ENCODE peak calls at places on chromosomes 11 and 22, in seven cellular contexts. B is CD4-positive, alpha-beta T cell; V is spleen; Y is PC-3; D is brain microvascular endothelial cell; L is transverse colon; U is RWPE1. A is an unnamed sample.

GRCh38 chr11:126076641-126077040 is 14.0 kb upstream of the CDON start:
- DNase-seq in B (no peak), D (no peak), L (no peak), U (no peak), Y (no peak), V (no peak), A (no peak)

GRCh38 chr11:133797542-133797941 is 47.8 kb downstream of the SPATA19 start:
- DNase-seq in L (no peak), V (no peak), D (no peak), U (no peak), Y (no peak), B (no peak), A (no peak)

GRCh38 chr11:33160147-33160546 is 1.1 kb downstream of the CSTF3 start:
- DNase-seq in L (no peak), U (peak), Y (peak), B (no peak), V (no peak), D (peak), A (no peak)

GRCh38 chr11:67174311-67174710 is 55.2 kb downstream of the KDM2A start:
- DNase-seq in B (no peak), U (peak), Y (no peak), D (no peak), V (no peak), L (no peak), A (no peak)

GRCh38 chr22:50441428-50441993 is 33.3 kb downstream of the SBF1 start:
- DNase-seq in L (no peak), B (no peak), V (no peak), U (no peak), Y (no peak), D (no peak), A (no peak)

GRCh38 chr22:21444701-21445436 is 22.3 kb upstream of the TMEM191C start:
- DNase-seq in B (no peak), Y (no peak), V (peak), U (no peak), L (no peak), D (no peak), A (no peak)

GRCh38 chr11:128324531-128325141 is 262.7 kb downstream of the ETS1 start:
- DNase-seq in Y (no peak), U (no peak), L (peak), V (peak), B (peak), D (no peak), A (no peak)

GRCh38 chr22:42074153-42074750 is at the start of gene PHETA2:
- DNase-seq in B (peak), U (no peak), V (peak), Y (no peak), D (no peak), L (peak), A (no peak)

GRCh38 chr22:40418366-40419201 is 48.2 kb downstream of the SGSM3 start:
- DNase-seq in B (no peak), L (peak), U (no peak), V (peak), Y (no peak), D (no peak), A (no peak)

GRCh38 chr22:35887296-35887875 is 141.2 kb downstream of the RBFOX2 start:
- DNase-seq in D (no peak), V (no peak), Y (peak), B (no peak), L (no peak), U (no peak), A (no peak)

GRCh38 chr22:19874307-19875060 is 19.8 kb upstream of the GNB1L start:
- DNase-seq in L (no peak), B (peak), V (peak), D (no peak), U (peak), Y (no peak), A (no peak)

GRCh38 chr11:72013765-72014711 is 15.3 kb downstream of the IL18BP start:
- DNase-seq in U (no peak), L (no peak), D (no peak), V (no peak), B (no peak), Y (no peak), A (no peak)

GRCh38 chr11:30412509-30412908 is 89.6 kb downstream of the ARL14EP start:
- DNase-seq in V (no peak), D (no peak), U (no peak), L (no peak), B (no peak), Y (no peak), A (no peak)

GRCh38 chr11:123526027-123526805 is 96.1 kb downstream of the GRAMD1B start:
- DNase-seq in L (no peak), U (no peak), V (no peak), D (no peak), B (no peak), Y (no peak), A (no peak)

GRCh38 chr11:132228756-132229325 is 858.4 kb downstream of the NTM start:
- DNase-seq in Y (no peak), B (no peak), V (no peak), U (no peak), L (no peak), D (peak), A (no peak)

GRCh38 chr11:114169321-114169749 is 109.8 kb downstream of the ZBTB16 start:
- DNase-seq in D (no peak), B (no peak), Y (no peak), V (no peak), L (no peak), U (no peak), A (no peak)

GRCh38 chr11:14059491-14059890 is 97.0 kb downstream of the SPON1 start:
- DNase-seq in B (no peak), V (no peak), L (no peak), Y (peak), D (no peak), U (no peak), A (no peak)

GRCh38 chr11:92225563-92226308 is 1.1 kb downstream of the FAT3 start:
- DNase-seq in U (no peak), B (no peak), D (no peak), V (no peak), L (no peak), Y (no peak), A (no peak)

GRCh38 chr11:74689666-74690065 is 41.6 kb downstream of the CHRDL2 start:
- DNase-seq in Y (peak), L (no peak), U (peak), B (no peak), D (peak), V (peak), A (no peak)

GRCh38 chr22:28009272-28009827 is 90.3 kb upstream of the PITPNB start:
- DNase-seq in V (peak), U (peak), D (peak), B (peak), L (peak), Y (peak), A (peak)

GRCh38 chr22:36528336-36528735 is 630 bp downstream of the EIF3D start:
- DNase-seq in L (no peak), V (no peak), D (no peak), U (no peak), Y (no peak), B (no peak), A (no peak)

GRCh38 chr11:122656073-122656630 is 630 bp downstream of the UBASH3B start:
- DNase-seq in Y (peak), L (peak), B (peak), D (no peak), U (peak), V (peak), A (no peak)

GRCh38 chr22:19932367-19933206 is 9.0 kb upstream of the COMT start:
- DNase-seq in Y (no peak), V (peak), U (no peak), D (no peak), L (no peak), B (no peak), A (no peak)

GRCh38 chr11:110472858-110473257 is 43.1 kb downstream of the FDX1 start:
- DNase-seq in B (no peak), L (no peak), D (peak), Y (peak), V (no peak), U (no peak), A (no peak)

GRCh38 chr11:69677744-69678143 is 2.6 kb upstream of the LTO1 start:
- DNase-seq in B (no peak), U (no peak), D (no peak), Y (no peak), L (no peak), V (no peak), A (no peak)

GRCh38 chr11:14873632-14874031 is 18.4 kb downstream of the CYP2R1 start:
- DNase-seq in D (no peak), V (no peak), B (no peak), Y (no peak), L (no peak), U (no peak), A (no peak)

GRCh38 chr22:19854778-19855503 is at the start of the genes GNB1L and RTL10:
- DNase-seq in L (peak), V (peak), U (peak), D (peak), Y (peak), B (peak), A (peak)

DNA sequence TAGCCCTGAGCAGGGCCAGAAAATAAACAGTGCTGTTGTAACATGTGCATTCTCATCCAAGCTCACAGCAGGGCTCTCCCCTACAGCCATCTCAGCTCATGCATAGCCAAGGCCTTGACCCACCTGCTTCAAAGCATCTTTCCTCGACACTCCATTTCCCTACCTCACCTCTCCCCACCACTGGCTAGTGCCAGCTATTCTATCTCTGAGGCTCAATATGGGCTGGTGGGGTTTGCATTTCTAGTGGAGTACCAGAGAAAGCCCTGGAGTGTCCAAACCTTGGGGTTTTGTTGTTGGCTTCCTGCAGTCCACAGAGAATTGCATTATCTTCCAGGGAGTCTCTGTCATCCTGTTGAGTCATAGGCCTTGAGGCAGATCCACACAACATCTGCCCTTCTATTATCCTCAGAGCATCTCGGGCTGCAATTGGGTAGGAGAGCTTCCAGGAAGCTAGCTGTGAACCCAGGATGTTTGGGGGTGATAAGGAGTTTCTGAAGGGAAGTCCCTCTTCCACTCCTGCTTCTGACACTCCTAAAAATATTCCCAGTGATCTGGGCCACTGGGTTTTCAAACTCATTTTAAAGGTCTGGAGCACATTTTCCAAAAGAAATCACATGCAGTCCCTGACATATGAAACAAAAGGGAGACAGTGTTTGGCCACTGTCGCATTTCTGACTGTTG is 36.1 kb upstream of the AMOTL1 start:
- DNase-seq in B (no peak), U (peak), D (peak), V (no peak), Y (peak), L (no peak), A (no peak)
- H3K27ac ChIP-seq in B (no peak), U (peak), D (peak), V (peak), Y (peak), L (peak), A (no peak)

DNA sequence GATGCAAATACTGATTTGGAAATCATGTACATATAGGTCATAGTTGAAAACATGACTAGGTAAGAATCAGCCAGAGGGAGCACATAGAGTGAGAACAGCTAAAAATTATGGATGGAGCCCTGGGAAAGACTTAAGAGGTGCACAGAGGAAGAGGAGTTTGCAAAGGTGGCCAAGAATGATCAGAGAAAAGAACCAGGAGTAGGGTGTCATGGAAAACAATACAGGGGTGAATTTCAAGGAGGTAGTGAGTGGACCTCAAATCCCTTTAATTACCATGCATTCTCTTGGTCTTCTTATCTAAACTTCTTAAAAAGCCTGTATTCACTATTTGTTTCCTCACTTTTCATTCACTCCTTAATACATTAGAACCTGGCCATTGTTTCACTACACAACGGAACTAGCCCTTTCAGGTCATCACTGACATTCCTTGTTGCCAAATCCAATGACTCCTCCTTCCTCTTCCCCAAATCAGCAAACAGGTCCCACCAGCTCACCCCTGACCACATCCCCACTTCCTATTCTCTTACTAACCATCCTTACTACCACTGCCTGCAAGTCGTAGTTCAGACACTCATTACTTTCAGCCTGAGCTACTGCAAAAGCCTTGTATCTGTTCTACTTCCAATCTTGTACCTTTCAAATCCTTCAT is 22.6 kb downstream of the BUD13 start:
- DNase-seq in B (no peak), D (no peak), Y (no peak), V (no peak), L (no peak), U (no peak), A (no peak)
- H3K27ac ChIP-seq in B (no peak), D (no peak), Y (no peak), V (no peak), L (no peak), U (no peak), A (no peak)

GRCh38 chr11:121463689-121464335 is 11.0 kb upstream of the SORL1-AS1 start:
- DNase-seq in B (no peak), L (no peak), V (no peak), Y (peak), D (no peak), U (no peak), A (no peak)
- H3K27ac ChIP-seq in B (peak), L (peak), V (no peak), Y (peak), D (no peak), U (peak), A (no peak)

DNA sequence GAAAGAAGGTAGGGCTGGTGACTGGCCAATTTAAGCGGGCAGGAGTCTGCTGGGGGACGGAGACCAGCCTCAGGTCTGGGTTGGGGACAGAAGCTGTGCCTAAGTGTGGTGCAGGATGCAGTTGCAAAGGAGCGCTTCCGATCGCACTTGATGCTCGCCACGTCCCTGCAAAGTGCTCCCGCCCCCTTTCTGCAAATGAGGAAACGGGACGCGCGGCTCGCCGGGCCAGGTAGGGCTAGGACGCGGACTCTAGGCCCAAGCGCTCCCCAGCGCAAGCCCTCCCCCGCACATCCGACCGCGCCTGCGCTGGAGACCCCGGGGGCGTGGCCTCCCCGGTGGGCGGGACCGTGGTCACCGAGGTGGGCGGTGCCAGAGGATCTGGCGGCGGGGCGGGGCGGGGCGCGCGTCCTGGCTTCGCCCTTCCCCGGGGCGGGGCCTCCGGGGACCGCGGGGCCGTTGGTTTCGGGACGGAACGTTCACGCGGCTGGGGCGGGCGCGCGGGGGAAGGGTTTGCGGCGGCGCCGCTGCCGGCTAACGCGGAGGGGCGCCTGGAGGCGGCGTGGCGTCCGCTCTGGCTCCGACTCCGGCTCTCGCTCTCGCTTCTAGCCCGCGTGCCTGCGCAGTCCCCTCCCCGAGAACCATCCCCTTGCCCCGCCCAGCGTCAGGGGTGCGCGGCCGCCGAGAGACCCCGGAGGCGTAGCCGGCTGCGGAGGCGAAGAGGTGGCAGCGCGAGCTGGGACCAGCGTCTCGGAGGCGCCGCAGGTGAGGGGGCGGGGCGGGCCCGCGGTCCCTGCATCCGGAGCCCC is at the start of gene FAM118A:
- DNase-seq in U (peak), L (peak), D (peak), B (peak), V (peak), Y (peak), A (no peak)
- H3K27ac ChIP-seq in U (peak), L (peak), D (peak), B (peak), V (peak), Y (peak), A (peak)

DNA sequence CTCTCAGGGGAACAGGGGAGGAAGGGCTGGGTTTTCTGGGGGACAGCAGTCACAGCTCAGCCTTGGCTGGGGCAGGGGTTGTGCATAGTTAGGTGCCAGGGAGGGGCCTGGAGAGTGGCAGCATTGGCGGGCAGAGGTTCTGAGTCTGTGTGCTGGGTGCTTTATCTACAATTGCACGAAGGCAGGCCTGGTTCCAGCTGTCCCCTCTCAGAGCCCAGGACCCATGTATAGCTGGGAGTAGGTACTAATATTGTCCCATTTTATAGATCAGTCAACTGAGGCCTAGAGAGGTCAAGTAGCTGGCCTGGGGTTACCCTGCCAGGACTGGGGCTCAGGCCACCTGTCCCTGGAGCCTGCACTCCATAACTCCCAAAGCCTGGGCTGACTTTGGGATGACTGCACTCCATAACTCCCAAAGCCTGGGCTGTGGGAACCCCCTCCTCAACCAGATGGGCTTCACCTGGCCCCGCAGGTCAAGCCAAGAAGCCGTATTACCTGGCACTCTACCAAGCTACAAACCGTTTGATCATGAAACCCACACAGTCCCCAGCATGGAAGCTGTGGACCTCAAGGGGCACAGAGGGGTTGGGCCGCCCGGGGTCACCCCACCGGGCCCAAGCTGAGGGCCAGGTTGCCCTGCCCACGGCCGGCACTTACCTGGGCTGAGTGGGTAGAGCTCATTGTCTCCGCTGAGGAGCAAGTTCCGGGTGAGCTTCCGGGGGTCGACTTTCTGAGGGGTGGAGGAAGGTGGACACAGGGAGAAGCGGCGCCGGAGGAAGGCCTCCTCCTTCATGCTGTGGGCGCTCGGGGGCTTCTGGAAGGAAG is 36.5 kb downstream of the OSBPL5 start:
- DNase-seq in D (no peak), B (no peak), V (peak), U (no peak), L (no peak), Y (no peak), A (no peak)
- H3K27ac ChIP-seq in D (no peak), B (no peak), V (no peak), U (peak), L (no peak), Y (no peak), A (no peak)